ENCODE peak calls at places on chromosomes 1 and 21, in nine cellular contexts. U is HepG2, T is cardiac fibroblast, D is bronchial epithelial cell, L is ovary, H is astrocyte of the spinal cord, I is GM13977, Y is H1, Q is neural progenitor cell. G is an unnamed sample.

GRCh38 chr1:119859647-119860046 is 36.7 kb downstream of the ADAM30 start:
- DNase-seq in T (peak), Q (no peak), L (no peak), Y (no peak), I (no peak), U (no peak), D (peak), H (peak), G (no peak)

GRCh38 chr1:20493839-20494608 is 8.0 kb upstream of the CAMK2N1 start:
- DNase-seq in Y (peak), Q (peak), I (peak), U (peak), H (peak), T (peak), L (peak), D (peak), G (peak)

GRCh38 chr1:38151399-38151798 is 104.8 kb upstream of the POU3F1 start:
- DNase-seq in T (no peak), Y (no peak), I (no peak), U (no peak), Q (no peak), H (no peak), L (no peak), D (no peak), G (no peak)

GRCh38 chr1:45340816-45341215 is 576 bp upstream of the MUTYH start:
- DNase-seq in H (no peak), U (peak), L (no peak), T (no peak), D (no peak), I (no peak), Q (no peak), Y (no peak), G (no peak)

GRCh38 chr21:17506936-17507335 is 5.9 kb upstream of the CXADR start:
- DNase-seq in Y (no peak), H (no peak), I (no peak), U (no peak), L (no peak), D (no peak), T (no peak), Q (no peak), G (no peak)

GRCh38 chr21:17461582-17461981 is 51.3 kb upstream of the CXADR start:
- DNase-seq in L (no peak), T (peak), I (no peak), D (peak), H (peak), Y (no peak), U (peak), Q (no peak), G (no peak)

GRCh38 chr1:161707503-161707902 is 474 bp downstream of the FCRLA start:
- DNase-seq in H (no peak), I (no peak), Y (no peak), L (no peak), U (no peak), D (no peak), T (no peak), Q (no peak), G (no peak)

GRCh38 chr1:167499657-167500056 is 18.7 kb downstream of the CD247 start:
- DNase-seq in U (no peak), L (no peak), Y (no peak), Q (no peak), I (peak), T (no peak), D (no peak), H (no peak), G (peak)

GRCh38 chr1:93051961-93052360 is 27.1 kb upstream of the MTF2 start:
- DNase-seq in Q (no peak), U (no peak), I (no peak), H (no peak), Y (no peak), T (peak), D (peak), L (no peak), G (no peak)

GRCh38 chr21:44267655-44268142 is 6.0 kb upstream of the DNMT3L start:
- DNase-seq in I (no peak), U (peak), T (no peak), D (no peak), L (no peak), Y (peak), Q (peak), H (no peak), G (no peak)
- TF ChIP-seq CTCF in I (peak), U (peak), T (peak), D (no peak), L (no peak), Y (peak), Q (peak), H (no peak), G (peak)

GRCh38 chr1:154998201-154998780 is 4.3 kb upstream of the ZBTB7B start:
- DNase-seq in D (no peak), T (no peak), U (no peak), Y (no peak), L (no peak), Q (no peak), I (no peak), H (no peak), G (no peak)
- TF ChIP-seq CTCF in D (no peak), T (peak), U (peak), Y (peak), L (no peak), Q (no peak), I (peak), H (no peak), G (peak)

DNA sequence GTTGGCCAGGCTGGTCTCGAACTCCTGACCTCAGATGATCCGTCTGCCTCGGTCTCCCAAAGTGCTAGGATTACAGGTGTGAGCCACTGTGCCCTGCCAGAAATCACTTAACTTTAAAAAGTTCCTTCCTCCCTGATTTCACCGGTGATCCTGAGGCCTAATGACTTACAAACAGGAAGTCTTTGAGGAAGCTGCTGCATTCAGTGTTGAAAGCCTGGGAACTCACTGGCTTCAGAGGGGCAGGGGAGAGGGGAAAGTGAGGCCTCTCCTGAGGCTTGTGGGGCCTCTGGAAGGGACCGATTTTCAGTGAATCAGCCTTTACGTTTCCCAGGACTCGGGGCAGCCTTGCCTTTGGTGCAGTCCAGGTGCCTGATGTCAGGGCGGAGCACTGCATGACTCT is 30.2 kb upstream of the ARHGEF10L start:
- DNase-seq in L (no peak), U (no peak), Q (no peak), H (no peak), D (no peak), Y (no peak), T (no peak), I (no peak), G (no peak)
- TF ChIP-seq CTCF in L (no peak), U (no peak), Q (no peak), H (no peak), D (no peak), Y (no peak), T (no peak), I (no peak), G (no peak)

DNA sequence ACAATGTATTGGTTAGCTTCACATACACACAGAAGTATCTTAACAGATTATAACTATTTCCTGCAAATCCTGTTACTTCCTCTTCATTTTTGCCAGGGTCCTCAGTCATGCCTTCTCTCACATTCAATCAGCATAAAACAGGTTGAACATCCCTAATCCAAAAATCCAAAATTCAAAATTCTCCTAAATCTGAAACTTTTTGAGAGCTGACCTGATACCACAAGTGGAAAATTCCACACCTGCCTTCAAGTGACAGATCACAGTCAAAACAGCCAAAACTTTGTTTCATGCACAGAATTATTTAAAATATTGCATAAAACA is 62.9 kb upstream of the FBXO28 start:
- DNase-seq in Q (no peak), T (no peak), D (no peak), L (no peak), Y (no peak), I (no peak), H (no peak), U (no peak), G (no peak)
- TF ChIP-seq CTCF in Q (no peak), T (no peak), D (no peak), L (no peak), Y (no peak), I (no peak), H (no peak), U (no peak), G (no peak)

GRCh38 chr1:85799734-85800133 is 91.5 kb upstream of the ZNHIT6 start:
- DNase-seq in D (no peak), L (no peak), Y (no peak), I (no peak), U (no peak), H (no peak), Q (no peak), T (no peak), G (no peak)

GRCh38 chr1:85806236-85806965 is 98.2 kb upstream of the ZNHIT6 start:
- DNase-seq in H (no peak), Y (no peak), Q (no peak), I (no peak), D (no peak), T (peak), U (no peak), L (no peak), G (no peak)

GRCh38 chr1:85801520-85801919 is 93.3 kb upstream of the ZNHIT6 start:
- DNase-seq in L (no peak), T (peak), H (no peak), Q (no peak), U (no peak), D (peak), Y (no peak), I (no peak), G (no peak)
- TF ChIP-seq CTCF in L (no peak), T (no peak), H (no peak), Q (no peak), U (no peak), D (no peak), Y (no peak), I (no peak), G (no peak)

GRCh38 chr1:1141911-1142250 is 26.0 kb upstream of the C1orf159 start:
- DNase-seq in Y (no peak), D (no peak), L (no peak), H (no peak), Q (no peak), I (no peak), T (no peak), U (no peak), G (no peak)
- TF ChIP-seq CTCF in Y (no peak), D (no peak), L (no peak), H (no peak), Q (no peak), I (no peak), T (no peak), U (no peak), G (no peak)

DNA sequence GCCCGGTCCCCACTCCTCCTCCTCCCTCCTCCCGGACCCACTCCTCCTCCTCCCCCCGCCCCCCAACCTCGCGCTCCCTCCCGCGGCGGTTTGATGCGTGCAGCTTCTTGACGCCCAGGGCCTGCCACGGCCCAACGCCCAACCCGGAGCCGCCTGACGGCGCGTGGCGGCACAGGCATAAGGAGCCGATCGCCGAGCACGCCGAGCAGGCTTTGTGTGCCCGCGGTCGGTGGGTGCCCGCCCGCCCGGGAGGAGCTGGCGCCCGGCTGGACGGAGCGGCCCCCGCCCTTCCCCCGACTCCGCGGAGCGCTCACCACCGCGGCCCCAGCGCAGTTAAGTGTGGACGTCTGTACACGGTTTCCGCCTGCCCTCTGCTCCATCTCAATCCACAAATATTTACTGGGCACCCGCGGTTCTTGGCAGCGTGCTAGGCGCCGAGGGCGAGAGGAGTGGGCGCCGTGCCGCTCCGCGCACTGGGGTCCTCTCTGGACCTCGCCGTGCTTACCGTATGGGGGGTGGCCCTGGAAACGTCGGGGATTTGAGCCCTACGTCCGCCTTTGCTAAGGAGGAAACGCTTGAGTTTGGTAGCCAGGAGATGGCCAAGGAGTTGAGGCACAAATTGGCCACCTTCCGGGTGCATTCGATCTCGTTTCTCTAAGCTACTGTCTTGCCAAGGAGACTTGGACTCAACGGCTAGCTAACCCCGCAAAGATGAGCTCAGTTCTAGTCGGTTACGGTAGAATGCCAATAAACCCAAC is 428 bp upstream of the HDGF start:
- DNase-seq in L (peak), T (peak), Q (peak), D (peak), H (peak), U (peak), I (peak), Y (peak), G (peak)
- TF ChIP-seq CTCF in L (peak), T (no peak), Q (no peak), D (peak), H (peak), U (peak), I (no peak), Y (no peak), G (no peak)

GRCh38 chr1:35851175-35851869 is 31.7 kb upstream of the AGO1 start:
- DNase-seq in Q (no peak), D (no peak), H (peak), T (no peak), U (no peak), Y (no peak), I (no peak), L (no peak), G (no peak)

GRCh38 chr1:35856964-35857363 is 26.0 kb upstream of the AGO1 start:
- DNase-seq in D (no peak), Q (no peak), I (no peak), Y (no peak), L (no peak), T (no peak), U (no peak), H (no peak), G (no peak)

GRCh38 chr1:35852241-35852640 is 30.8 kb upstream of the AGO1 start:
- DNase-seq in H (no peak), T (no peak), U (no peak), Q (no peak), Y (no peak), D (no peak), I (no peak), L (no peak), G (no peak)

GRCh38 chr1:35857830-35858229 is 25.2 kb upstream of the AGO1 start:
- DNase-seq in Y (no peak), D (peak), L (no peak), H (peak), U (no peak), I (no peak), Q (peak), T (peak), G (no peak)

GRCh38 chr1:35855016-35855700 is 27.9 kb upstream of the AGO1 start:
- DNase-seq in I (no peak), D (no peak), H (no peak), U (no peak), Y (peak), T (no peak), Q (peak), L (no peak), G (no peak)
- TF ChIP-seq CTCF in I (peak), D (no peak), H (no peak), U (no peak), Y (peak), T (no peak), Q (peak), L (no peak), G (peak)

GRCh38 chr1:25523512-25523911 is 19.9 kb upstream of the LDLRAP1 start:
- DNase-seq in H (no peak), Q (peak), U (no peak), T (peak), L (no peak), I (no peak), D (no peak), Y (peak), G (no peak)
- TF ChIP-seq CTCF in H (no peak), Q (peak), U (peak), T (peak), L (no peak), I (no peak), D (no peak), Y (peak), G (no peak)

GRCh38 chr1:43367904-43368645 is at the start of gene ELOVL1:
- DNase-seq in H (peak), Y (peak), L (peak), D (peak), T (peak), U (peak), Q (peak), I (peak), G (peak)
- TF ChIP-seq CTCF in H (peak), Y (peak), L (no peak), D (peak), T (peak), U (peak), Q (no peak), I (peak), G (peak)